ENCODE peak calls at places on chromosomes 6 and 20, in four cellular contexts. V, Y, A and M are unnamed samples.

GRCh38 chr6:149534742-149535141 is 11.1 kb downstream of the PPIL4 start:
- DNase-seq in V (no peak), Y (no peak), A (no peak), M (no peak)

GRCh38 chr20:3753098-3753497 is 14.5 kb downstream of the ADISSP start:
- DNase-seq in V (peak; percentile 84), Y (peak; percentile 75), A (no peak), M (peak; percentile 64)

GRCh38 chr6:146153040-146153758 is 124.3 kb downstream of the GRM1 start:
- DNase-seq in V (no peak), Y (no peak), A (no peak), M (no peak)

GRCh38 chr6:154298297-154298696 is 58.3 kb downstream of the IPCEF1 start:
- DNase-seq in V (peak; percentile 41), Y (no peak), A (no peak), M (peak; percentile 71)

GRCh38 chr6:98764378-98764911 is 69.9 kb upstream of the POU3F2 start:
- DNase-seq in V (no peak), Y (no peak), A (no peak), M (peak; percentile 3)

GRCh38 chr6:5435449-5435848 is 174.1 kb downstream of the FARS2 start:
- DNase-seq in V (peak; percentile 11), Y (no peak), A (no peak), M (no peak)

GRCh38 chr20:35226126-35226774 is at the start of gene MMP24:
- DNase-seq in V (no peak), Y (no peak), A (no peak), M (no peak)

GRCh38 chr20:61887694-61888093 is 178.0 kb downstream of the TAF4 start:
- DNase-seq in V (no peak), Y (no peak), A (no peak), M (no peak)

GRCh38 chr6:63527658-63528514 is 44.4 kb upstream of the LOC128125822 start:
- DNase-seq in V (peak; percentile 95), Y (no peak), A (no peak), M (peak; percentile 71)

GRCh38 chr20:40687384-40688128 is 1.5 kb downstream of the MAFB start:
- DNase-seq in V (peak; percentile 45), Y (peak; percentile 29), A (peak; percentile 64), M (peak; percentile 69)

GRCh38 chr6:7115452-7116223 is 7.9 kb downstream of the RREB1 start:
- DNase-seq in V (peak; percentile 19), Y (no peak), A (no peak), M (peak; percentile 86)

GRCh38 chr6:26020291-26020982 is 57.8 kb downstream of the TRIM38 start:
- DNase-seq in V (peak; percentile 95), Y (peak; percentile 77), A (no peak), M (peak; percentile 90)

GRCh38 chr20:55252525-55252924 is 752.8 kb downstream of the CBLN4 start:
- DNase-seq in V (no peak), Y (no peak), A (no peak), M (no peak)

GRCh38 chr6:34556031-34556471 is at the start of gene SPDEF:
- DNase-seq in V (no peak), Y (no peak), A (no peak), M (no peak)

GRCh38 chr20:57208198-57208597 is 58.2 kb downstream of the BMP7 start:
- DNase-seq in V (peak; percentile 29), Y (no peak), A (no peak), M (no peak)

GRCh38 chr6:31660224-31660997 is at the start of gene C6orf47:
- DNase-seq in V (peak; percentile 90), Y (peak; percentile 91), A (peak; percentile 83), M (peak; percentile 85)

GRCh38 chr6:2949536-2950083 is 21.8 kb downstream of the SERPINB6 start:
- DNase-seq in V (no peak), Y (no peak), A (no peak), M (no peak)

GRCh38 chr6:147150303-147150702 is 53.9 kb upstream of the STXBP5 start:
- DNase-seq in V (no peak), Y (no peak), A (no peak), M (peak; percentile 88)

GRCh38 chr6:16752206-16752867 is 8.9 kb downstream of the ATXN1 start:
- DNase-seq in V (peak; percentile 87), Y (no peak), A (no peak), M (peak; percentile 58)

GRCh38 chr20:49484180-49485140 is 2.0 kb upstream of the KCNB1 start:
- DNase-seq in V (peak; percentile 86), Y (peak; percentile 96), A (peak; percentile 91), M (peak; percentile 57)

GRCh38 chr6:44304282-44305199 is 8.6 kb downstream of the AARS2 start:
- DNase-seq in V (peak; percentile 49), Y (peak; percentile 64), A (no peak), M (peak; percentile 16)

GRCh38 chr20:50533464-50533863 is 23.3 kb downstream of the PTPN1 start:
- DNase-seq in V (no peak), Y (no peak), A (no peak), M (no peak)

GRCh38 chr20:50534567-50534966 is 24.4 kb downstream of the PTPN1 start:
- DNase-seq in V (peak; percentile 92), Y (no peak), A (no peak), M (no peak)

GRCh38 chr20:50533061-50533460 is 22.9 kb downstream of the PTPN1 start:
- DNase-seq in V (no peak), Y (no peak), A (no peak), M (no peak)

GRCh38 chr20:50536333-50536732 is 26.1 kb downstream of the PTPN1 start:
- DNase-seq in V (no peak), Y (no peak), A (no peak), M (no peak)

GRCh38 chr20:50535162-50535561 is 25.0 kb downstream of the PTPN1 start:
- DNase-seq in V (no peak), Y (no peak), A (no peak), M (no peak)
- H3K4me1 ChIP-seq in V (no peaks in the 10 kb centered on the region), Y (no peaks in the 10 kb centered on the region), A (peaks cover 36% of the 10 kb centered on the region), M (peaks cover 11% of the 10 kb centered on the region)

GRCh38 chr6:71887744-71888115 is 1.4 kb downstream of the RIMS1 start:
- DNase-seq in V (no peak), Y (no peak), A (no peak), M (no peak)
- H3K4me3 ChIP-seq in V (no peak overlapping the region), Y (no peak overlapping the region), A (no peak overlapping the region), M (no peak overlapping the region)

DNA sequence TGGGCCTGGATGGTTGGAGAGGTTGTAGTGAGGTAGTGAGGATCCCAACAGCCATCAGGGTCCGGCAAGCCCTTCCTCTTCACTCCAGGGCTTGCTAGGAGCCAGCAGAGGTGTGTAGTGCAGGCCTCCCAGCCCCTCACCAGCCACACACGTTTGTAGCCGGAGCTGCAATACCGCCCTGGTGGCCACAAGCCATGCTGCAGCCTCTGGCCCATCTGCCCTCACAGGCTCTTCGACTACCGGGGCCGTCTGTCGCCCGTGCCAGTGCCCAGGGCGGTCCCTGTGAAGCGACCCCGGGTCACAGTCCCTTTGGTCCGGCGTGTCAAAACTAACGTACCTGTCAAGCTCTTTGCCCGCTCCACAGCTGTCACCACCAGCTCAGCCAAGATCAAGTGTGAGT is 36.4 kb downstream of the EIF2S2 start:
- DNase-seq in V (no peak), Y (no peak), A (peak; percentile 48), M (no peak)
- H3K36me3 ChIP-seq in V (peaks cover 3% of the 10 kb centered on the region), Y (peaks cover 32% of the 10 kb centered on the region), A (peaks cover 20% of the 10 kb centered on the region), M (peaks cover 23% of the 10 kb centered on the region)

DNA sequence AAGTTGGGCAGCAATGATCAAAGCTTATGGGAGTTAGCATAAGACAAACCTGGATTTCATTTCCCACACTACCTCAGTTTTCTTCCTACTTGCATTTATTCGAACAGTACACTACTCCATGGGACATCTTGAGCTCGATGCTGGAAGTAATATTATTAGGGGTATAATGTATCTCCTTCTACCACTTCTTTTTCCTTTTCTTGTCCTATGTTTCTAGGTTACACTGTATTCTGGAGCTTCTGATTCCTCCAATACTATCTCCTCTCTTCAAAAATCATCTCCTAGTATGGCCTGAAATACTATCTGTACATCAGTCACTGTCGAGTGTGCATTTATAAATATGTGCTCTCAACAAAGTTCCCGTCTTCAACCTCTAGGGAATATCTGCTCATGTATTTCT is 124.4 kb downstream of the MAP7 start:
- DNase-seq in V (no peak), Y (no peak), A (no peak), M (no peak)
- H3K4me1 ChIP-seq in V (peaks cover 10% of the 10 kb centered on the region), Y (peaks cover 50% of the 10 kb centered on the region), A (peaks cover 14% of the 10 kb centered on the region), M (peaks cover 1% of the 10 kb centered on the region)